ENCODE peak calls at places on chromosome 1, in nine cellular contexts. X is progenitor cell of endocrine pancreas, L is left colon, E is EL, T is COR-L47, P is C1 segment of cervical spinal cord, W is LHCN-M2, B is posterior cingulate gyrus, D is mesothelial cell of epicardium. O is an unnamed sample.
A peak's percentile ranks its signal among the peaks of the same experiment; 100 is the strongest.

GRCh38 chr1:244049969-244050834 is 881 bp upstream of the ZBTB18 start:
- DNase-seq in X (no peak), L (no peak), E (no peak), T (no peak), P (no peak), W (no peak), B (no peak), D (no peak), O (no peak)

GRCh38 chr1:6260433-6260934 is 414 bp downstream of the GPR153 start:
- DNase-seq in X (no peak), L (no peak), E (peak; percentile 45), T (no peak), P (no peak), W (peak; percentile 42), B (no peak), D (no peak), O (no peak)

GRCh38 chr1:194067772-194068171 is 881.4 kb upstream of the B3GALT2 start:
- DNase-seq in X (no peak), L (no peak), E (peak; percentile 42), T (no peak), P (no peak), W (peak; percentile 74), B (no peak), D (no peak), O (no peak)

GRCh38 chr1:5976726-5977493 is 15.3 kb downstream of the NPHP4 start:
- DNase-seq in X (no peak), L (no peak), E (no peak), T (no peak), P (no peak), W (no peak), B (no peak), D (peak; percentile 12), O (no peak)

GRCh38 chr1:7744882-7745281 is 26.2 kb upstream of the VAMP3 start:
- DNase-seq in X (no peak), L (no peak), E (no peak), T (no peak), P (no peak), W (no peak), B (no peak), D (no peak), O (no peak)

GRCh38 chr1:215643592-215644321 is 76.7 kb downstream of the KCTD3 start:
- DNase-seq in X (no peak), L (no peak), E (no peak), T (no peak), P (no peak), W (no peak), B (no peak), D (no peak), O (no peak)

GRCh38 chr1:165903672-165904071 is 76.3 kb downstream of the UCK2 start:
- DNase-seq in X (no peak), L (no peak), E (peak; percentile 89), T (no peak), P (no peak), W (peak; percentile 86), B (no peak), D (no peak), O (no peak)

GRCh38 chr1:209412036-209412435 is 171.5 kb upstream of the CAMK1G start:
- DNase-seq in X (no peak), L (no peak), E (peak; percentile 47), T (no peak), P (no peak), W (no peak), B (no peak), D (no peak), O (no peak)

GRCh38 chr1:11991969-11992676 is 11.9 kb downstream of the MFN2 start:
- DNase-seq in X (no peak), L (no peak), E (no peak), T (no peak), P (no peak), W (no peak), B (no peak), D (no peak), O (no peak)

GRCh38 chr1:22131875-22132486 is 10.9 kb downstream of the WNT4 start:
- DNase-seq in X (peak; percentile 73), L (no peak), E (peak; percentile 30), T (peak; percentile 61), P (no peak), W (no peak), B (no peak), D (peak; percentile 58), O (no peak)

GRCh38 chr1:61202854-61203603 is 120.7 kb downstream of the NFIA start:
- DNase-seq in X (no peak), L (no peak), E (no peak), T (no peak), P (no peak), W (no peak), B (no peak), D (no peak), O (no peak)

GRCh38 chr1:995665-996633 is 3.9 kb downstream of the HES4 start:
- DNase-seq in X (peak; percentile 14), L (no peak), E (no peak), T (no peak), P (no peak), W (no peak), B (no peak), D (no peak), O (no peak)

GRCh38 chr1:3857791-3858129 is 484 bp downstream of the DFFB start:
- DNase-seq in X (no peak), L (peak; percentile 35), E (no peak), T (no peak), P (no peak), W (no peak), B (no peak), D (no peak), O (no peak)

GRCh38 chr1:68819190-68819829 is 322.4 kb upstream of the DEPDC1 start:
- DNase-seq in X (no peak), L (no peak), E (no peak), T (peak; percentile 42), P (no peak), W (no peak), B (no peak), D (no peak), O (no peak)

GRCh38 chr1:113937146-113937545 is 8.0 kb downstream of the HIPK1 start:
- DNase-seq in X (no peak), L (no peak), E (no peak), T (no peak), P (no peak), W (no peak), B (no peak), D (no peak), O (no peak)

GRCh38 chr1:20854529-20854928 is 67.4 kb upstream of the HP1BP3 start:
- DNase-seq in X (no peak), L (no peak), E (no peak), T (no peak), P (no peak), W (no peak), B (no peak), D (no peak), O (no peak)

O was measured in osteocyte.